ENCODE peak calls at places on chromosomes 4 and X, in ten cellular contexts. K, H, V, W, T, Q, B, S, X and C are unnamed samples.
A peak's percentile ranks its signal among the peaks of the same experiment; 100 is the strongest.

GRCh38 chrX:109797311-109797975 is 64.4 kb upstream of the ACSL4 start:
- DNase-seq in B (peak; percentile 52), Q (no peak), H (no peak), K (no peak), X (no peak), T (peak; percentile 1), W (no peak), V (peak; percentile 21), S (no peak), C (no peak)

GRCh38 chr4:73922766-73923630 is 53.8 kb downstream of the CXCL1 start:
- DNase-seq in K (no peak), B (peak; percentile 72), S (no peak), Q (no peak), V (peak; percentile 45), H (peak; percentile 86), W (no peak), T (peak; percentile 92), X (peak; percentile 72), C (no peak)

GRCh38 chr4:129641179-129641578 is 545.2 kb downstream of the C4orf33 start:
- DNase-seq in W (peak; percentile 31), Q (peak; percentile 69), T (peak; percentile 68), X (peak; percentile 73), S (peak; percentile 61), K (no peak), V (peak; percentile 34), B (peak; percentile 28), H (peak; percentile 77), C (no peak)

GRCh38 chr4:44806076-44806475 is 79.7 kb upstream of the GNPDA2 start:
- DNase-seq in S (no peak), H (no peak), T (no peak), W (no peak), Q (no peak), V (no peak), X (no peak), K (no peak), B (no peak), C (no peak)

GRCh38 chr4:41184009-41184408 is 30.3 kb downstream of the APBB2 start:
- DNase-seq in X (no peak), S (no peak), K (no peak), Q (no peak), T (no peak), V (no peak), H (no peak), B (no peak), W (no peak), C (no peak)

GRCh38 chrX:135484636-135485289 is 35.7 kb upstream of the INTS6L start:
- DNase-seq in X (peak; percentile 42), K (peak; percentile 11), B (peak; percentile 61), V (peak; percentile 55), Q (no peak), S (no peak), T (peak; percentile 61), W (peak; percentile 11), H (peak; percentile 80), C (no peak)

GRCh38 chrX:43707812-43708548 is 51.9 kb downstream of the MAOA start:
- DNase-seq in B (peak; percentile 63), Q (no peak), K (no peak), X (peak; percentile 8), W (no peak), S (peak; percentile 88), V (peak; percentile 6), T (peak; percentile 53), H (peak; percentile 54), C (no peak)

GRCh38 chr4:53592128-53592527 is 842 bp upstream of the LNX1 start:
- DNase-seq in X (no peak), V (peak; percentile 50), S (peak; percentile 63), Q (no peak), H (no peak), W (no peak), B (no peak), K (no peak), T (peak; percentile 29), C (no peak)

GRCh38 chrX:39165185-39165584 is 363.9 kb downstream of the MID1IP1 start:
- DNase-seq in V (no peak), T (no peak), S (no peak), B (no peak), H (no peak), W (no peak), K (no peak), Q (no peak), X (no peak), C (no peak)

GRCh38 chr4:143372093-143372915 is 35.6 kb downstream of the GAB1 start:
- DNase-seq in S (no peak), V (no peak), H (no peak), Q (no peak), K (no peak), B (peak; percentile 28), W (no peak), X (no peak), T (no peak), C (no peak)

GRCh38 chr4:163967710-163968109 is 473.2 kb downstream of the TMA16 start:
- DNase-seq in H (no peak), B (no peak), S (no peak), V (no peak), Q (no peak), K (no peak), W (no peak), T (no peak), X (no peak), C (no peak)

GRCh38 chr4:17064959-17065358 is 166.5 kb upstream of the LDB2 start:
- DNase-seq in K (no peak), T (no peak), S (no peak), B (no peak), H (no peak), W (no peak), X (no peak), Q (no peak), V (no peak), C (no peak)

GRCh38 chrX:129600981-129601424 is 53.8 kb downstream of the APLN start:
- DNase-seq in B (peak; percentile 61), S (no peak), T (no peak), H (peak; percentile 41), K (no peak), X (peak; percentile 18), W (no peak), Q (no peak), V (peak; percentile 15), C (no peak)

GRCh38 chr4:968621-969394 is 4.6 kb downstream of the DGKQ start:
- DNase-seq in H (no peak), Q (no peak), V (no peak), T (no peak), W (no peak), X (no peak), S (no peak), K (no peak), B (no peak), C (no peak)

GRCh38 chr4:124631760-124632159 is 80.8 kb downstream of the ANKRD50 start:
- DNase-seq in T (peak; percentile 97), X (peak; percentile 97), H (peak; percentile 96), V (peak; percentile 99), B (peak; percentile 97), W (no peak), S (peak; percentile 8), K (peak; percentile 84), Q (no peak), C (peak; percentile 94)

GRCh38 chr4:153161599-153161971 is 42.7 kb upstream of the TRIM2 start:
- DNase-seq in S (no peak), T (no peak), Q (no peak), X (peak; percentile 38), W (no peak), H (no peak), B (peak; percentile 55), V (peak; percentile 55), K (no peak), C (peak; percentile 78)

GRCh38 chrX:51144828-51145442 is 187.7 kb upstream of the NUDT10 start:
- DNase-seq in S (no peak), X (peak; percentile 5), H (peak; percentile 41), Q (peak; percentile 47), B (peak; percentile 0), V (peak; percentile 14), T (peak; percentile 40), W (peak; percentile 25), K (no peak), C (no peak)

DNA sequence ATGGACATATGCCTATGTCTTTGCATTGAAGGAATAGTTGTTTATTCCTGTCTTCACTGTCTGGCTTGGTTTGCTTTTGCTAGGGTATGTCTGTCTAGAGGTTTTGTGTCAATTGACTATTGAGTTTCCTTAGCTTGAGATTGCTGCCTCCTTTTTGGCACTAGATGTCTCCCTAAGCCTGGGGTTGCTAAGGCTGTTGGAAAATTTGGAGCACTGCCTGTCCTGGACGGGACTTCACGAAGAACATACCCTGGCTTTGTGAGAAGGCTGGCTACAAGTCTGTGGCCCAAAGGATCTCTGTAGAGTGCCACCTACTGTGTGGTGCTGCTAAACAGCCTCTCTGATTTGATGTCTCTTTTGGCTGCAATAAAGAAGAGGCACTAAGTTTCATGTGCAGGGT is 183.8 kb upstream of the NUDT10 start:
- DNase-seq in Q (no peak), S (no peak), T (peak; percentile 1), X (no peak), H (no peak), K (no peak), V (peak; percentile 2), B (no peak), W (no peak), C (no peak)
- TF ChIP-seq CTCF in Q (no peak), S (peak; percentile 13), T (no peak), X (no peak), H (no peak), K (no peak), V (no peak), B (no peak), W (no peak), C (peak; percentile 16)

GRCh38 chr4:152045397-152045780 is 284.6 kb upstream of the GATB start:
- DNase-seq in V (no peak), X (no peak), B (no peak), H (no peak), K (no peak), S (no peak), Q (no peak), W (no peak), T (no peak), C (peak; percentile 21)
- H3K4me3 ChIP-seq in V (no peak overlapping the region), X (no peak overlapping the region), B (no peak overlapping the region), H (no peak overlapping the region), K (no peak overlapping the region), S (no peak overlapping the region), Q (no peak overlapping the region), W (no peak overlapping the region), T (no peak overlapping the region), C (peak overlapping the region; percentile 34)

GRCh38 chr4:155966661-155967060 is 13.0 kb upstream of the CTSO start:
- DNase-seq in B (no peak), V (peak; percentile 49), W (no peak), S (no peak), T (no peak), K (no peak), X (no peak), H (no peak), Q (no peak), C (no peak)
- TF ChIP-seq CTCF in B (no peak), V (no peak), W (no peak), S (no peak), T (no peak), K (no peak), X (no peak), H (no peak), Q (no peak), C (no peak)

DNA sequence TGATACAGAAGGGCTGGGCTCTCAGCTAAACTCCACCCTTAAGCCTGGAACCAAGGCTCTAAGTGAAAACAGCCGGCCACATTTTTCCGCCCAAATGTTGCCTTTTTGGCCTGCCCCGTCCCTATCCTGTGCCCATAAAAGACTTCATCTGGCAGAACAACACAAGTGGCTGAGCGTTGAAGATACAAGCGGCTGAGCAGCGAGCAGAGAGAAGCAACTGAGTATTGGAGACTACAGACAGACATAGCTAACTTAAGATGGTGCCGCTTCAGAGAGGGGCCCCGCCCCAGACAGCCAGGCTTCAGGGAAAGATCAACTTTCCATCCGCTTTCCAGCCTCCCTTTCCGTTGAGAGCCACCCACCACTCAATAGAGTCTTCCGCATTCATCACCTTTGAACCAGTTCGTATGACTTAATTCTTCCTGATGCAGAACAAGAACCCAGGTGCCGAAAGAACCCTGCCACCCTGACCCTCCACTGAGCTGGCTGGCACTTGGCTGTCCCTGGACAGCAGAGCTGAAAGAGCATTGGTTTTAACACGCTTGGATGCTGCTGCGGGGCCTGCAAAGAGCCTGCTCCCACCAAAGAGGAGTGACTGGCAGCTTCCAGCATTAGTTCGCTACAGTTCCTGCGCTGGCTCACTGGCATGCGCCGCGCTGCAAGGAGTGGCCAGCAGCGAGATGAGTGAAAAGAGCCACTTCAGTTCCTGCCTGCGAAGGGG is 853.2 kb upstream of the INTU start:
- DNase-seq in Q (no peak), X (no peak), V (no peak), T (no peak), B (peak; percentile 90), W (no peak), S (no peak), K (no peak), H (no peak), C (no peak)
- H3K4me3 ChIP-seq in Q (no peak overlapping the region), X (no peak overlapping the region), V (no peak overlapping the region), T (no peak overlapping the region), B (no peak overlapping the region), W (no peak overlapping the region), S (no peak overlapping the region), K (peak overlapping the region; percentile 12), H (no peak overlapping the region), C (no peak overlapping the region)